ENCODE peak calls at places on chromosomes 7 and 10, in eight cellular contexts. One of them, this sample, is unnamed.

GRCh38 chr7:90629306-90629918 is 33.3 kb downstream of the CDK14 start:
- ATAC-seq in upper lobe of left lung: peak
- ATAC-seq in HCT116: peak
- ATAC-seq in GM12878: peak
- ATAC-seq in GM23338: peak
- ATAC-seq in Panc1: peak
- ATAC-seq in K562: peak
- ATAC-seq in HepG2: peak
- ATAC-seq in this sample: no peak

GRCh38 chr7:79317728-79318127 is 135.7 kb downstream of the MAGI2 start:
- ATAC-seq in upper lobe of left lung: no peak
- ATAC-seq in HCT116: peak
- ATAC-seq in GM12878: no peak
- ATAC-seq in GM23338: peak
- ATAC-seq in Panc1: peak
- ATAC-seq in K562: no peak
- ATAC-seq in HepG2: peak
- ATAC-seq in this sample: no peak

GRCh38 chr7:106086062-106086461 is 26.1 kb downstream of the SYPL1 start:
- ATAC-seq in upper lobe of left lung: no peak
- ATAC-seq in HCT116: no peak
- ATAC-seq in GM12878: no peak
- ATAC-seq in GM23338: no peak
- ATAC-seq in Panc1: no peak
- ATAC-seq in K562: peak
- ATAC-seq in HepG2: no peak
- ATAC-seq in this sample: no peak

GRCh38 chr10:64115913-64116643 is 594.9 kb downstream of the REEP3 start:
- ATAC-seq in upper lobe of left lung: no peak
- ATAC-seq in HCT116: peak
- ATAC-seq in GM12878: peak
- ATAC-seq in GM23338: peak
- ATAC-seq in Panc1: peak
- ATAC-seq in K562: no peak
- ATAC-seq in HepG2: peak
- ATAC-seq in this sample: no peak

GRCh38 chr7:28163955-28164354 is 16.6 kb downstream of the JAZF1 start:
- ATAC-seq in upper lobe of left lung: no peak
- ATAC-seq in HCT116: no peak
- ATAC-seq in GM12878: no peak
- ATAC-seq in GM23338: peak
- ATAC-seq in Panc1: no peak
- ATAC-seq in K562: no peak
- ATAC-seq in HepG2: no peak
- ATAC-seq in this sample: no peak

GRCh38 chr10:131355116-131355515 is 43.6 kb upstream of the TCERG1L start:
- ATAC-seq in upper lobe of left lung: no peak
- ATAC-seq in HCT116: no peak
- ATAC-seq in GM12878: no peak
- ATAC-seq in GM23338: no peak
- ATAC-seq in Panc1: no peak
- ATAC-seq in K562: no peak
- ATAC-seq in HepG2: no peak
- ATAC-seq in this sample: no peak

GRCh38 chr7:55053651-55054226 is 34.9 kb downstream of the EGFR start:
- ATAC-seq in upper lobe of left lung: peak
- ATAC-seq in HCT116: no peak
- ATAC-seq in GM12878: no peak
- ATAC-seq in GM23338: peak
- ATAC-seq in Panc1: no peak
- ATAC-seq in K562: no peak
- ATAC-seq in HepG2: no peak
- ATAC-seq in this sample: peak

GRCh38 chr10:21162948-21163347 is 265.8 kb upstream of the NEBL start:
- ATAC-seq in upper lobe of left lung: no peak
- ATAC-seq in HCT116: no peak
- ATAC-seq in GM12878: no peak
- ATAC-seq in GM23338: no peak
- ATAC-seq in Panc1: no peak
- ATAC-seq in K562: no peak
- ATAC-seq in HepG2: no peak
- ATAC-seq in this sample: no peak

GRCh38 chr7:41205600-41205999 is 497.3 kb downstream of the INHBA start:
- ATAC-seq in upper lobe of left lung: no peak
- ATAC-seq in HCT116: no peak
- ATAC-seq in GM12878: peak
- ATAC-seq in GM23338: no peak
- ATAC-seq in Panc1: no peak
- ATAC-seq in K562: no peak
- ATAC-seq in HepG2: no peak
- ATAC-seq in this sample: no peak

GRCh38 chr10:116757246-116757645 is 14.9 kb upstream of the HSPA12A start:
- ATAC-seq in upper lobe of left lung: no peak
- ATAC-seq in HCT116: no peak
- ATAC-seq in GM12878: no peak
- ATAC-seq in GM23338: no peak
- ATAC-seq in Panc1: no peak
- ATAC-seq in K562: no peak
- ATAC-seq in HepG2: no peak
- ATAC-seq in this sample: no peak

GRCh38 chr10:132283604-132284382 is 24.0 kb downstream of the STK32C start:
- ATAC-seq in upper lobe of left lung: no peak
- ATAC-seq in HCT116: no peak
- ATAC-seq in GM12878: no peak
- ATAC-seq in GM23338: no peak
- ATAC-seq in Panc1: no peak
- ATAC-seq in K562: no peak
- ATAC-seq in HepG2: peak
- ATAC-seq in this sample: no peak

GRCh38 chr10:102421645-102422585 is 1.3 kb downstream of the FBXL15 start:
- ATAC-seq in upper lobe of left lung: peak
- ATAC-seq in HCT116: peak
- ATAC-seq in GM12878: peak
- ATAC-seq in GM23338: peak
- ATAC-seq in Panc1: peak
- ATAC-seq in K562: peak
- ATAC-seq in HepG2: peak
- ATAC-seq in this sample: no peak

GRCh38 chr10:97924678-97925077 is 75.0 kb downstream of the GOLGA7B start:
- ATAC-seq in upper lobe of left lung: no peak
- ATAC-seq in HCT116: no peak
- ATAC-seq in GM12878: no peak
- ATAC-seq in GM23338: no peak
- ATAC-seq in Panc1: no peak
- ATAC-seq in K562: no peak
- ATAC-seq in HepG2: no peak
- ATAC-seq in this sample: no peak

GRCh38 chr10:116723428-116724281 is 18.7 kb downstream of the HSPA12A start:
- ATAC-seq in upper lobe of left lung: peak
- ATAC-seq in HCT116: no peak
- ATAC-seq in GM12878: no peak
- ATAC-seq in GM23338: no peak
- ATAC-seq in Panc1: no peak
- ATAC-seq in K562: no peak
- ATAC-seq in HepG2: no peak
- ATAC-seq in this sample: no peak

DNA sequence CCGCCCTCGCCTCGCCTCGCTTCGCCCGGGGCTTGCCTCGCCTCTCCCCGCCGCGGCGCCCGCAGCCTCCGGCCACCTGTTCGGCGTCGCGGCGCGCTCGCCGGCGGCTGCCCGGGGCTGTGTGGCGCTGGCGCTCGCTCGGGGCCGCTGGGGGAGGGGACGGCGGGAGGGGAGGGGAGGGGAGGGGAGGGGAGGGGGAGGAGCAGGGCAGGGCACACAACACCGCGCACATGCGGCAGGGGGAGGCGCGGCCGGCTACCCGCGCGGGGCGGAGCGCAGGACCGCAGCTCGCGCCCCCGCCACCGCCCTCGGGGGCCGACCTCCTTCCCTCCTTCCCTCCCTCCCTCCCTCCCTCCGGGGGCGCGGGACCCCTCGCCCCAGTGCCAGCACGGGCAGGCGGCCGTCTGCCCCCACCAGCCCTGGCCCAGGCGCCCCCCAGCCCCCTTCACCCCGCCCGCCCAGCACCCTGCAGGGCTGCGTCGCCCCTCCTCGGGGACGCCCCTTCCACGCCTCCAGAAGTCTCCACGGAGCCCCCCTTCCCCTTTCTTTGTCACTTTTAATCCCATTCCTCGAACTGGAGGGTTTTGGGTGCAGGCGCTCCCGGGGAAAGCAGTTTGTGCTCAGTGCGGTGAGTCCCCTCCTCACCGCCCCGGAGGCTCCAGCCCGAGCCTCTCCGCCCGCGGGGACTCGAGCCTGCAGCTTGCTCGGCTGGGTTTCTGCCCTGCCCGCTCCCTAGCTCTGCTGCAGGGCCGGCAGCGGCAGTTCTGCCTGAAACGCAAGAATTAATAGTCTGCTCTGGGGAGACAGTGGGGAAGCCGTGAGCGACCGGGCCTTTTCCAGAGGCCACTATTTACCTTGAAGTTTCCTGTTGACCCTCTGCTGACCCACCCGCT is at the start of gene PARD3:
- ATAC-seq in upper lobe of left lung: peak
- ATAC-seq in HCT116: peak
- ATAC-seq in GM12878: peak
- ATAC-seq in GM23338: peak
- ATAC-seq in Panc1: peak
- ATAC-seq in K562: peak
- ATAC-seq in HepG2: peak
- ATAC-seq in this sample: peak
- TF ChIP-seq POLR2AphosphoS5 in upper lobe of left lung: peak
- TF ChIP-seq POLR2AphosphoS5 in HCT116: peak
- TF ChIP-seq POLR2AphosphoS5 in GM12878: no peak
- TF ChIP-seq POLR2AphosphoS5 in GM23338: peak
- TF ChIP-seq POLR2AphosphoS5 in Panc1: no peak
- TF ChIP-seq POLR2AphosphoS5 in K562: no peak
- TF ChIP-seq POLR2AphosphoS5 in HepG2: no peak
- TF ChIP-seq POLR2AphosphoS5 in this sample: no peak

DNA sequence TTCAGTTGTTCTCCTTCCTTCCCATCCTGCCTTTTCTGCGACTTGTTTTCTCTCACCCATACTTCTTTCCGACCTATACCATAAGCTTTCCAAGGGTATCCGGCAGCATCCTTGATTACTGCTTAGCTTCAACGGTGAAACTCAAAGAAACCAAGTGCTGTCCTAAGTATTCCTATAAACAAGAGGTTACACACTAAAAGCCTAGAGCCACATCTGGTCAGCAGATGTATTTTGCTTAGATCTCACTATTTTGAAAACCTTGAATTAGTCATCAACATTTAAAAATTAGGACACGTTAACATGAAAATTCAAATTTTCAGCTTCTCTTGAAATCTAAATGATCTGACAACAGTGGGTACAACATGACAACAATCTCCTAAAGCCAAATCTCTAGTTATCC is 20.0 kb downstream of the ARHGAP21 start:
- ATAC-seq in upper lobe of left lung: no peak
- ATAC-seq in HCT116: no peak
- ATAC-seq in GM12878: no peak
- ATAC-seq in GM23338: no peak
- ATAC-seq in Panc1: no peak
- ATAC-seq in K562: no peak
- ATAC-seq in HepG2: no peak
- ATAC-seq in this sample: no peak
- TF ChIP-seq POLR2AphosphoS5 in upper lobe of left lung: no peak
- TF ChIP-seq POLR2AphosphoS5 in HCT116: no peak
- TF ChIP-seq POLR2AphosphoS5 in GM12878: no peak
- TF ChIP-seq POLR2AphosphoS5 in GM23338: no peak
- TF ChIP-seq POLR2AphosphoS5 in Panc1: no peak
- TF ChIP-seq POLR2AphosphoS5 in K562: no peak
- TF ChIP-seq POLR2AphosphoS5 in HepG2: no peak
- TF ChIP-seq POLR2AphosphoS5 in this sample: no peak

GRCh38 chr10:114352653-114353298 is 51.5 kb downstream of the AFAP1L2 start:
- ATAC-seq in upper lobe of left lung: no peak
- ATAC-seq in HCT116: peak
- ATAC-seq in GM12878: no peak
- ATAC-seq in GM23338: peak
- ATAC-seq in Panc1: no peak
- ATAC-seq in K562: peak
- ATAC-seq in HepG2: no peak
- ATAC-seq in this sample: no peak

GRCh38 chr10:114347791-114348190 is 56.5 kb downstream of the AFAP1L2 start:
- ATAC-seq in upper lobe of left lung: no peak
- ATAC-seq in HCT116: no peak
- ATAC-seq in GM12878: no peak
- ATAC-seq in GM23338: no peak
- ATAC-seq in Panc1: no peak
- ATAC-seq in K562: no peak
- ATAC-seq in HepG2: no peak
- ATAC-seq in this sample: no peak

GRCh38 chr10:114347191-114347739 is 57.0 kb downstream of the AFAP1L2 start:
- ATAC-seq in upper lobe of left lung: no peak
- ATAC-seq in HCT116: no peak
- ATAC-seq in GM12878: peak
- ATAC-seq in GM23338: no peak
- ATAC-seq in Panc1: peak
- ATAC-seq in K562: no peak
- ATAC-seq in HepG2: no peak
- ATAC-seq in this sample: no peak

GRCh38 chr10:114350751-114351150 is 53.6 kb downstream of the AFAP1L2 start:
- ATAC-seq in upper lobe of left lung: no peak
- ATAC-seq in HCT116: no peak
- ATAC-seq in GM12878: no peak
- ATAC-seq in GM23338: peak
- ATAC-seq in Panc1: no peak
- ATAC-seq in K562: no peak
- ATAC-seq in HepG2: no peak
- ATAC-seq in this sample: no peak

DNA sequence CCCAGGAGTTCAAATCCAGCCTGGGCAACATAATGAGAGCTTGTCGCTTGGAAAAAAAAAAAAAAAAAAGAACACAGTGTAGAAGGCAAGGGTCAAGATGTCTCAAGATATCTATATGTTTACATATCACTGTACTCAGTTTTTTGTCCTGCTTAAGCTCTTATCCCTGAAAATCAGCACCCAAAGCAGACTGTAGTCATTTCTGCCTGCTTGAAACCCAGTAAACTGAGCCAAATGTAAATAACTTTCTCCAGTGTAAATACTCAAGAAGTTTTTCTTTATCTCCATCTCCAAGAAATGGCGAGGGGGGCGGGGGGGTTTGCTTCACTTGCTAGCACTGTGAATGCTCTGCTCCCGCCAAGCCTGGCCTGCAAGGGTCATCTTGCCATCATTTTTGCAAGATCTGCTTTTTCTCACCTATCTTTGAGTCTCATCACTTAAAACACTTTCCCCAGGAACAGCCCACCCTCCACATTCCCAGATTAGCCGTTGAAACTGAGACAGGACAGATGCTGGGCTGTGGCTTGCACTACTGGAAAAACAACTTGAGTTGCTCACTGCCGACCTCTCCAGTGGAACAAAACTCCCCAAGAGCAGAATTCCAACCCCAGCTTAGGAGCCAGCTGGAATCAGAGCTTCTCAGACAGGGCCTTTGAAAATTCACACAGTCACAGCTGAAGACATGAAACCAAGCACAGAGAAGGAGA is 54.6 kb downstream of the AFAP1L2 start:
- ATAC-seq in upper lobe of left lung: no peak
- ATAC-seq in HCT116: no peak
- ATAC-seq in GM12878: no peak
- ATAC-seq in GM23338: no peak
- ATAC-seq in Panc1: no peak
- ATAC-seq in K562: no peak
- ATAC-seq in HepG2: no peak
- ATAC-seq in this sample: no peak
- TF ChIP-seq POLR2AphosphoS5 in upper lobe of left lung: peak
- TF ChIP-seq POLR2AphosphoS5 in HCT116: no peak
- TF ChIP-seq POLR2AphosphoS5 in GM12878: no peak
- TF ChIP-seq POLR2AphosphoS5 in GM23338: no peak
- TF ChIP-seq POLR2AphosphoS5 in Panc1: no peak
- TF ChIP-seq POLR2AphosphoS5 in K562: no peak
- TF ChIP-seq POLR2AphosphoS5 in HepG2: no peak
- TF ChIP-seq POLR2AphosphoS5 in this sample: no peak

GRCh38 chr7:100683659-100684533 is 10.2 kb downstream of the GIGYF1 start:
- ATAC-seq in upper lobe of left lung: no peak
- ATAC-seq in HCT116: no peak
- ATAC-seq in GM12878: no peak
- ATAC-seq in GM23338: no peak
- ATAC-seq in Panc1: no peak
- ATAC-seq in K562: no peak
- ATAC-seq in HepG2: no peak
- ATAC-seq in this sample: no peak
- TF ChIP-seq POLR2AphosphoS5 in upper lobe of left lung: no peak
- TF ChIP-seq POLR2AphosphoS5 in HCT116: no peak
- TF ChIP-seq POLR2AphosphoS5 in GM12878: no peak
- TF ChIP-seq POLR2AphosphoS5 in GM23338: no peak
- TF ChIP-seq POLR2AphosphoS5 in Panc1: no peak
- TF ChIP-seq POLR2AphosphoS5 in K562: no peak
- TF ChIP-seq POLR2AphosphoS5 in HepG2: no peak
- TF ChIP-seq POLR2AphosphoS5 in this sample: no peak

This sample was measured in gastroesophageal sphincter.